ENCODE peak calls at places on chromosome 18, in six cellular contexts. Y is left ventricle myocardium superior; P is effector memory CD4-positive, alpha-beta T cell; W is stimulated activated CD8-positive, alpha-beta memory T cell treated with anti-CD3 and anti-CD28 coated beads, Interleukin-12 subunit alpha, Interleukin-12 subunit beta, amount 100 ng/mL, for 1 hour; D is MCF 10A; G is fibroblast of lung. R is an unnamed sample.

GRCh38 chr18:62165583-62165982 is 21.3 kb downstream of the PIGN start:
- DNase-seq in Y (no peak), P (no peak), W (no peak), D (no peak), G (peak), R (no peak)

GRCh38 chr18:37314534-37314933 is 251.1 kb downstream of the CELF4 start:
- DNase-seq in Y (no peak), P (no peak), W (no peak), D (no peak), G (no peak), R (no peak)

GRCh38 chr18:13501896-13502295 is 224.5 kb downstream of the FAM210A start:
- DNase-seq in Y (no peak), P (no peak), W (no peak), D (no peak), G (peak), R (no peak)

GRCh38 chr18:36378194-36378593 is 80.7 kb downstream of the FHOD3 start:
- DNase-seq in Y (no peak), P (no peak), W (no peak), D (no peak), G (peak), R (no peak)

GRCh38 chr18:34744569-34744968 is 34.5 kb downstream of the DTNA start:
- DNase-seq in Y (no peak), P (no peak), W (no peak), D (no peak), G (no peak), R (no peak)

GRCh38 chr18:77899972-77900754 is 650.5 kb downstream of the GALR1 start:
- DNase-seq in Y (peak), P (peak), W (no peak), D (no peak), G (peak), R (peak)

GRCh38 chr18:41745166-41746049 is 209.6 kb upstream of the PIK3C3 start:
- DNase-seq in Y (peak), P (no peak), W (no peak), D (peak), G (peak), R (no peak)

GRCh38 chr18:50405582-50406271 is 30.9 kb downstream of the SKA1 start:
- DNase-seq in Y (no peak), P (no peak), W (no peak), D (no peak), G (no peak), R (no peak)

GRCh38 chr18:21000667-21001066 is 110.9 kb downstream of the ROCK1 start:
- DNase-seq in Y (no peak), P (no peak), W (no peak), D (peak), G (peak), R (no peak)

GRCh38 chr18:75010725-75011124 is 198.2 kb downstream of the PTGR3 start:
- DNase-seq in Y (no peak), P (no peak), W (no peak), D (no peak), G (no peak), R (no peak)

GRCh38 chr18:42113529-42114191 is 158.6 kb downstream of the PIK3C3 start:
- DNase-seq in Y (no peak), P (no peak), W (no peak), D (no peak), G (peak), R (no peak)

GRCh38 chr18:77057043-77057442 is 75.5 kb downstream of the MBP start:
- DNase-seq in Y (peak), P (no peak), W (no peak), D (no peak), G (no peak), R (no peak)

GRCh38 chr18:3603460-3604259 is 153.7 kb downstream of the TGIF1 start:
- DNase-seq in Y (no peak), P (no peak), W (no peak), D (peak), G (peak), R (no peak)

GRCh38 chr18:9337875-9338274 is 3.3 kb downstream of the TWSG1 start:
- DNase-seq in Y (no peak), P (no peak), W (no peak), D (no peak), G (peak), R (no peak)

GRCh38 chr18:2526320-2526719 is 45.0 kb downstream of the METTL4 start:
- DNase-seq in Y (no peak), P (no peak), W (no peak), D (no peak), G (no peak), R (no peak)